ENCODE peak calls at places on chromosomes 6 and 20, in nine cellular contexts. One of them, this sample, is unnamed.

GRCh38 chr20:63107449-63108200 is 100.9 kb upstream of the BHLHE23 start:
- DNase-seq in iPS-NIHi11: no peak
- DNase-seq in NCI-H1436: no peak
- DNase-seq in testis: no peak
- DNase-seq in GM19239: no peak
- DNase-seq in activated T-cell treated with anti-CD3 and anti-CD28 coated beads, Interleukin-2, amount 50 U/mL, for 72 hours: no peak
- DNase-seq in body of pancreas: no peak
- DNase-seq in fibroblast of the aortic adventitia: no peak
- DNase-seq in NCI-H510A treated with DMSO at 0.1 percent for 48 hours: no peak
- DNase-seq in this sample: no peak

GRCh38 chr20:40683221-40683893 is 5.7 kb downstream of the MAFB start:
- DNase-seq in NCI-H1436: no peak
- DNase-seq in fibroblast of the aortic adventitia: no peak
- DNase-seq in GM19239: no peak
- DNase-seq in activated T-cell treated with anti-CD3 and anti-CD28 coated beads, Interleukin-2, amount 50 U/mL, for 72 hours: no peak
- DNase-seq in NCI-H510A treated with DMSO at 0.1 percent for 48 hours: no peak
- DNase-seq in body of pancreas: peak
- DNase-seq in iPS-NIHi11: no peak
- DNase-seq in testis: no peak
- DNase-seq in this sample: no peak

GRCh38 chr6:149917679-149918078 is 5.2 kb downstream of the RAET1G start:
- DNase-seq in NCI-H1436: no peak
- DNase-seq in body of pancreas: no peak
- DNase-seq in GM19239: no peak
- DNase-seq in NCI-H510A treated with DMSO at 0.1 percent for 48 hours: no peak
- DNase-seq in iPS-NIHi11: no peak
- DNase-seq in activated T-cell treated with anti-CD3 and anti-CD28 coated beads, Interleukin-2, amount 50 U/mL, for 72 hours: no peak
- DNase-seq in testis: no peak
- DNase-seq in fibroblast of the aortic adventitia: no peak
- DNase-seq in this sample: no peak

GRCh38 chr20:1657556-1658334 is at the start of gene SIRPG:
- DNase-seq in testis: no peak
- DNase-seq in activated T-cell treated with anti-CD3 and anti-CD28 coated beads, Interleukin-2, amount 50 U/mL, for 72 hours: no peak
- DNase-seq in NCI-H1436: no peak
- DNase-seq in fibroblast of the aortic adventitia: no peak
- DNase-seq in body of pancreas: no peak
- DNase-seq in iPS-NIHi11: no peak
- DNase-seq in GM19239: no peak
- DNase-seq in NCI-H510A treated with DMSO at 0.1 percent for 48 hours: no peak
- DNase-seq in this sample: no peak

GRCh38 chr6:122145741-122146240 is 253.7 kb upstream of the HSF2 start:
- DNase-seq in fibroblast of the aortic adventitia: no peak
- DNase-seq in body of pancreas: no peak
- DNase-seq in GM19239: no peak
- DNase-seq in NCI-H1436: no peak
- DNase-seq in testis: no peak
- DNase-seq in NCI-H510A treated with DMSO at 0.1 percent for 48 hours: no peak
- DNase-seq in iPS-NIHi11: no peak
- DNase-seq in activated T-cell treated with anti-CD3 and anti-CD28 coated beads, Interleukin-2, amount 50 U/mL, for 72 hours: no peak
- DNase-seq in this sample: no peak

GRCh38 chr6:20563377-20563776 is 29.1 kb downstream of the CDKAL1 start:
- DNase-seq in NCI-H1436: no peak
- DNase-seq in body of pancreas: no peak
- DNase-seq in iPS-NIHi11: no peak
- DNase-seq in fibroblast of the aortic adventitia: no peak
- DNase-seq in NCI-H510A treated with DMSO at 0.1 percent for 48 hours: no peak
- DNase-seq in activated T-cell treated with anti-CD3 and anti-CD28 coated beads, Interleukin-2, amount 50 U/mL, for 72 hours: no peak
- DNase-seq in testis: no peak
- DNase-seq in GM19239: no peak
- DNase-seq in this sample: no peak

GRCh38 chr6:10033223-10033829 is 381.5 kb downstream of the TFAP2A start:
- DNase-seq in GM19239: no peak
- DNase-seq in NCI-H510A treated with DMSO at 0.1 percent for 48 hours: no peak
- DNase-seq in fibroblast of the aortic adventitia: no peak
- DNase-seq in iPS-NIHi11: no peak
- DNase-seq in activated T-cell treated with anti-CD3 and anti-CD28 coated beads, Interleukin-2, amount 50 U/mL, for 72 hours: no peak
- DNase-seq in body of pancreas: peak
- DNase-seq in NCI-H1436: no peak
- DNase-seq in testis: no peak
- DNase-seq in this sample: no peak

GRCh38 chr6:156953478-156954146 is 176.4 kb downstream of the ARID1B start:
- DNase-seq in fibroblast of the aortic adventitia: peak
- DNase-seq in NCI-H510A treated with DMSO at 0.1 percent for 48 hours: peak
- DNase-seq in testis: no peak
- DNase-seq in activated T-cell treated with anti-CD3 and anti-CD28 coated beads, Interleukin-2, amount 50 U/mL, for 72 hours: no peak
- DNase-seq in iPS-NIHi11: peak
- DNase-seq in NCI-H1436: peak
- DNase-seq in body of pancreas: peak
- DNase-seq in GM19239: no peak
- DNase-seq in this sample: peak

GRCh38 chr6:82030301-82030700 is 217.2 kb downstream of the IBTK start:
- DNase-seq in GM19239: no peak
- DNase-seq in NCI-H510A treated with DMSO at 0.1 percent for 48 hours: no peak
- DNase-seq in iPS-NIHi11: no peak
- DNase-seq in fibroblast of the aortic adventitia: no peak
- DNase-seq in NCI-H1436: no peak
- DNase-seq in body of pancreas: no peak
- DNase-seq in testis: no peak
- DNase-seq in activated T-cell treated with anti-CD3 and anti-CD28 coated beads, Interleukin-2, amount 50 U/mL, for 72 hours: no peak
- DNase-seq in this sample: no peak